ENCODE peak calls at places on chromosomes 6 and 20, in nine cellular contexts. N, G, B, J, Z, P, R, M and O are unnamed samples.

GRCh38 chr6:99002826-99003225 is 55.1 kb upstream of the FBXL4 start:
- DNase-seq in N (no peak), G (no peak), B (no peak), J (no peak), Z (no peak), P (no peak), R (peak), M (no peak), O (no peak)

GRCh38 chr6:147949981-147950622 is 392.5 kb upstream of the SASH1 start:
- DNase-seq in N (no peak), G (no peak), B (no peak), J (peak), Z (peak), P (no peak), R (peak), M (no peak), O (no peak)

GRCh38 chr20:47336013-47336754 is 20.3 kb downstream of the ZMYND8 start:
- DNase-seq in N (no peak), G (peak), B (peak), J (peak), Z (peak), P (no peak), R (peak), M (no peak), O (peak)

GRCh38 chr6:43125555-43125954 is 45.5 kb upstream of the SRF start:
- DNase-seq in N (no peak), G (no peak), B (no peak), J (no peak), Z (peak), P (no peak), R (no peak), M (no peak), O (no peak)

GRCh38 chr6:47181681-47182080 is 128.0 kb downstream of the TNFRSF21 start:
- DNase-seq in N (no peak), G (no peak), B (no peak), J (no peak), Z (no peak), P (no peak), R (no peak), M (no peak), O (no peak)

GRCh38 chr6:90044833-90045337 is 150.6 kb downstream of the GJA10 start:
- DNase-seq in N (no peak), G (no peak), B (no peak), J (peak), Z (no peak), P (no peak), R (peak), M (no peak), O (no peak)

GRCh38 chr20:41095110-41095969 is 42.0 kb upstream of the PLCG1 start:
- DNase-seq in N (no peak), G (peak), B (peak), J (peak), Z (peak), P (peak), R (peak), M (peak), O (peak)

GRCh38 chr6:37381579-37381978 is 27.8 kb downstream of the RNF8 start:
- DNase-seq in N (no peak), G (no peak), B (peak), J (peak), Z (peak), P (peak), R (peak), M (no peak), O (no peak)

GRCh38 chr20:21505161-21505809 is 8.6 kb downstream of the NKX2-2 start:
- DNase-seq in N (no peak), G (peak), B (no peak), J (peak), Z (no peak), P (peak), R (peak), M (peak), O (peak)

GRCh38 chr6:99344289-99344688 is 5.2 kb downstream of the FAXC start:
- DNase-seq in N (no peak), G (no peak), B (no peak), J (peak), Z (peak), P (no peak), R (peak), M (no peak), O (no peak)

GRCh38 chr6:42113929-42114636 is 28.3 kb downstream of the C6orf132 start:
- DNase-seq in N (no peak), G (no peak), B (peak), J (peak), Z (no peak), P (no peak), R (no peak), M (no peak), O (no peak)

GRCh38 chr6:42383421-42384208 is 68.1 kb downstream of the TRERF1 start:
- DNase-seq in N (no peak), G (no peak), B (no peak), J (no peak), Z (no peak), P (no peak), R (no peak), M (no peak), O (no peak)

GRCh38 chr20:43541214-43541613 is 17.6 kb upstream of the SGK2 start:
- DNase-seq in N (no peak), G (no peak), B (peak), J (peak), Z (peak), P (no peak), R (peak), M (no peak), O (no peak)

GRCh38 chr6:125781307-125781868 is 9.4 kb upstream of the NCOA7 start:
- DNase-seq in N (no peak), G (no peak), B (no peak), J (peak), Z (peak), P (no peak), R (no peak), M (no peak), O (no peak)

DNA sequence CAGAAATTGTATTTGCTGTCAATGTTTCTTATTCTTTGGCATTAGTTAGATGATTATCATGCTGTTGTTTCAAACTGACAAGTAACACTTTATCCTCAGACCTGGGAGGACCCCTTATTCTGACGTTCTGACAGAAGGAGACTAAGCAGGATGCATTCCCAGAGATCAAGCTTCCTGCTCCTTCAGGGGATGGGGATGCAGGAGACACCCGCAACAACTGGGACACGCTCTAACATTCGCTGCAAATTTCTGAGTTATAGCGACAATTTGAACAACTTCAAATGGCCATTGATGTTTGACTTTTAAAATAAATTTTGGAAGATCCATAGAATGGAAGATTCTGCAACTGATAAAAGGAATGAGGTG is 69.0 kb upstream of the ZNF184 start:
- DNase-seq in N (no peak), G (no peak), B (no peak), J (no peak), Z (no peak), P (no peak), R (no peak), M (no peak), O (no peak)
- H3K4me3 ChIP-seq in N (no peak), G (no peak), B (peak), J (no peak), Z (no peak), P (no peak), R (no peak), M (no peak), O (no peak)

GRCh38 chr6:143243786-143244185 is 183.1 kb downstream of the AIG1 start:
- DNase-seq in N (no peak), G (no peak), B (no peak), J (no peak), Z (no peak), P (no peak), R (no peak), M (no peak), O (no peak)

GRCh38 chr6:143248359-143248758 is 187.7 kb downstream of the AIG1 start:
- DNase-seq in N (no peak), G (no peak), B (no peak), J (no peak), Z (no peak), P (no peak), R (no peak), M (no peak), O (no peak)

GRCh38 chr6:143241110-143241509 is 180.4 kb downstream of the AIG1 start:
- DNase-seq in N (no peak), G (no peak), B (no peak), J (no peak), Z (no peak), P (no peak), R (peak), M (no peak), O (no peak)

GRCh38 chr6:143247586-143247985 is 186.9 kb downstream of the AIG1 start:
- DNase-seq in N (no peak), G (no peak), B (no peak), J (no peak), Z (no peak), P (no peak), R (no peak), M (no peak), O (no peak)

GRCh38 chr6:143245656-143246055 is 185.0 kb downstream of the AIG1 start:
- DNase-seq in N (no peak), G (no peak), B (no peak), J (no peak), Z (no peak), P (no peak), R (no peak), M (no peak), O (no peak)
- H3K4me3 ChIP-seq in N (no peak), G (no peak), B (no peak), J (no peak), Z (no peak), P (no peak), R (no peak), M (no peak), O (no peak)

GRCh38 chr6:12009180-12009748 is 2.8 kb upstream of the HIVEP1 start:
- DNase-seq in N (no peak), G (no peak), B (no peak), J (no peak), Z (peak), P (no peak), R (no peak), M (no peak), O (no peak)
- H3K4me3 ChIP-seq in N (peak), G (peak), B (peak), J (peak), Z (peak), P (peak), R (peak), M (peak), O (peak)

GRCh38 chr20:58447733-58448391 is 58.8 kb downstream of the VAPB start:
- DNase-seq in N (no peak), G (no peak), B (no peak), J (peak), Z (peak), P (peak), R (peak), M (peak), O (no peak)

GRCh38 chr20:58452667-58453255 is 62.4 kb downstream of the APCDD1L start:
- DNase-seq in N (no peak), G (no peak), B (no peak), J (no peak), Z (no peak), P (no peak), R (no peak), M (no peak), O (no peak)

GRCh38 chr20:58448958-58449357 is 59.9 kb downstream of the VAPB start:
- DNase-seq in N (no peak), G (no peak), B (no peak), J (no peak), Z (no peak), P (no peak), R (no peak), M (no peak), O (no peak)

GRCh38 chr20:58449703-58450138 is 60.7 kb downstream of the VAPB start:
- DNase-seq in N (no peak), G (no peak), B (no peak), J (no peak), Z (no peak), P (no peak), R (no peak), M (no peak), O (no peak)

GRCh38 chr20:58450259-58450658 is 61.2 kb downstream of the VAPB start:
- DNase-seq in N (no peak), G (no peak), B (no peak), J (peak), Z (peak), P (no peak), R (no peak), M (no peak), O (no peak)
- H3K4me3 ChIP-seq in N (no peak), G (no peak), B (no peak), J (no peak), Z (no peak), P (no peak), R (no peak), M (no peak), O (no peak)

DNA sequence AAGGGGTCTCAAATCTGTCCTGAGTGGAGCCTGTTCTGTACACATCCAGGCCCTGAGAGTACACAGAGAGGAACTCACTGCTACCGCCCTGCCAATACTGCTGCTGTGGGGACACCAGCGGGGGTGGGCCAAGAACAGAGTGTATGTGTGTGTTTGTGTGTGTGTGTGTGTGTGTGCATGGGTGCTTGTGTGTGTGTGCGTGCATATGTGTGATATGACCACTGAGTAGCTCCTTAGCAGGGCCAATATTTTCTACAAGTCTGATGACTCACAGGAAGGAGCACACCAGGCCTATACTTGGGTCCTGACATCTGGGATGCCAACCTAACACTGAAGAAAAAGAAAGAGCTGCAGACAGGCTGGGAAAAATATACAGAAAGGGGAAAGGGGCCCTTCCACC is 1.4 kb downstream of the RAET1E start:
- DNase-seq in N (peak), G (no peak), B (no peak), J (peak), Z (peak), P (no peak), R (peak), M (no peak), O (no peak)
- H3K4me3 ChIP-seq in N (peak), G (no peak), B (no peak), J (no peak), Z (peak), P (no peak), R (no peak), M (no peak), O (no peak)

GRCh38 chr6:35181933-35182612 is 31.7 kb upstream of the SCUBE3 start:
- DNase-seq in N (peak), G (no peak), B (peak), J (peak), Z (peak), P (peak), R (peak), M (no peak), O (peak)
- H3K4me3 ChIP-seq in N (peak), G (no peak), B (peak), J (no peak), Z (no peak), P (no peak), R (no peak), M (no peak), O (no peak)

GRCh38 chr6:163460307-163460782 is 45.8 kb downstream of the QKI start:
- DNase-seq in N (no peak), G (no peak), B (no peak), J (peak), Z (no peak), P (no peak), R (peak), M (no peak), O (no peak)

GRCh38 chr6:163461696-163462095 is 47.2 kb downstream of the QKI start:
- DNase-seq in N (no peak), G (no peak), B (no peak), J (no peak), Z (no peak), P (no peak), R (no peak), M (no peak), O (no peak)

GRCh38 chr6:163457637-163458561 is 43.4 kb downstream of the QKI start:
- DNase-seq in N (no peak), G (no peak), B (no peak), J (peak), Z (peak), P (peak), R (peak), M (no peak), O (no peak)

GRCh38 chr6:163459536-163459935 is 45.0 kb downstream of the QKI start:
- DNase-seq in N (no peak), G (no peak), B (no peak), J (peak), Z (no peak), P (no peak), R (no peak), M (no peak), O (no peak)

GRCh38 chr6:163459007-163459406 is 44.5 kb downstream of the QKI start:
- DNase-seq in N (no peak), G (no peak), B (no peak), J (no peak), Z (no peak), P (no peak), R (no peak), M (no peak), O (no peak)
- H3K4me3 ChIP-seq in N (no peak), G (no peak), B (no peak), J (no peak), Z (no peak), P (no peak), R (no peak), M (no peak), O (peak)

GRCh38 chr6:31878222-31878621 is 575 bp downstream of the SLC44A4 start:
- DNase-seq in N (no peak), G (no peak), B (no peak), J (no peak), Z (no peak), P (no peak), R (no peak), M (no peak), O (no peak)
- H3K4me3 ChIP-seq in N (no peak), G (no peak), B (peak), J (no peak), Z (no peak), P (no peak), R (no peak), M (no peak), O (no peak)

GRCh38 chr6:28634758-28635546 is 109.3 kb downstream of the GPX5 start:
- DNase-seq in N (no peak), G (no peak), B (no peak), J (no peak), Z (no peak), P (no peak), R (peak), M (no peak), O (peak)
- H3K4me3 ChIP-seq in N (peak), G (peak), B (peak), J (peak), Z (peak), P (no peak), R (peak), M (no peak), O (peak)

GRCh38 chr6:54697423-54697822 is 149.1 kb upstream of the FAM83B start:
- DNase-seq in N (no peak), G (no peak), B (no peak), J (peak), Z (no peak), P (no peak), R (peak), M (no peak), O (no peak)

GRCh38 chr6:54702772-54703171 is 143.8 kb upstream of the FAM83B start:
- DNase-seq in N (no peak), G (no peak), B (no peak), J (no peak), Z (no peak), P (no peak), R (no peak), M (no peak), O (no peak)

GRCh38 chr6:54700158-54700557 is 146.4 kb upstream of the FAM83B start:
- DNase-seq in N (no peak), G (no peak), B (no peak), J (no peak), Z (no peak), P (no peak), R (no peak), M (no peak), O (no peak)

GRCh38 chr6:54695815-54696214 is 150.8 kb upstream of the FAM83B start:
- DNase-seq in N (no peak), G (no peak), B (no peak), J (no peak), Z (no peak), P (no peak), R (no peak), M (no peak), O (no peak)

GRCh38 chr6:54698974-54699373 is 147.6 kb upstream of the FAM83B start:
- DNase-seq in N (no peak), G (no peak), B (peak), J (no peak), Z (no peak), P (no peak), R (no peak), M (no peak), O (no peak)
- H3K4me3 ChIP-seq in N (no peak), G (no peak), B (no peak), J (no peak), Z (no peak), P (no peak), R (no peak), M (no peak), O (no peak)